ENCODE peak calls at places on chromosome 9, in four cellular contexts. G, R, I and N are unnamed samples.

GRCh38 chr9:4902135-4902475 is 83.0 kb upstream of the JAK2 start:
- DNase-seq in R (no peak), I (peak), G (no peak), N (no peak)

GRCh38 chr9:34197756-34198711 is 19.2 kb downstream of the UBAP1 start:
- DNase-seq in R (no peak), G (no peak), I (peak), N (no peak)

GRCh38 chr9:534886-535285 is 306.6 kb upstream of the DMRT1 start:
- DNase-seq in G (no peak), R (peak), I (no peak), N (peak)

GRCh38 chr9:76866689-76867088 is 39.2 kb downstream of the PRUNE2 start:
- DNase-seq in R (no peak), I (no peak), G (no peak), N (no peak)

GRCh38 chr9:96156578-96156977 is 145.4 kb downstream of the HSD17B3 start:
- DNase-seq in I (no peak), G (no peak), R (no peak), N (no peak)

GRCh38 chr9:82148849-82149544 is 160.4 kb downstream of the SPATA31D1 start:
- DNase-seq in R (no peak), G (no peak), I (no peak), N (no peak)

GRCh38 chr9:107624216-107624948 is 134.8 kb upstream of the KLF4 start:
- DNase-seq in R (no peak), G (no peak), I (no peak), N (no peak)

GRCh38 chr9:26974927-26975326 is 18.7 kb downstream of the IFT74 start:
- DNase-seq in G (no peak), R (no peak), I (no peak), N (no peak)

GRCh38 chr9:85743290-85744128 is 1.8 kb upstream of the AGTPBP1 start:
- DNase-seq in R (no peak), I (peak), G (peak), N (no peak)

GRCh38 chr9:133707761-133708122 is 30.4 kb downstream of the SARDH start:
- DNase-seq in R (no peak), G (no peak), I (peak), N (no peak)

GRCh38 chr9:12934515-12935301 is 159.9 kb downstream of the LURAP1L start:
- DNase-seq in I (no peak), G (no peak), R (no peak), N (no peak)

DNA sequence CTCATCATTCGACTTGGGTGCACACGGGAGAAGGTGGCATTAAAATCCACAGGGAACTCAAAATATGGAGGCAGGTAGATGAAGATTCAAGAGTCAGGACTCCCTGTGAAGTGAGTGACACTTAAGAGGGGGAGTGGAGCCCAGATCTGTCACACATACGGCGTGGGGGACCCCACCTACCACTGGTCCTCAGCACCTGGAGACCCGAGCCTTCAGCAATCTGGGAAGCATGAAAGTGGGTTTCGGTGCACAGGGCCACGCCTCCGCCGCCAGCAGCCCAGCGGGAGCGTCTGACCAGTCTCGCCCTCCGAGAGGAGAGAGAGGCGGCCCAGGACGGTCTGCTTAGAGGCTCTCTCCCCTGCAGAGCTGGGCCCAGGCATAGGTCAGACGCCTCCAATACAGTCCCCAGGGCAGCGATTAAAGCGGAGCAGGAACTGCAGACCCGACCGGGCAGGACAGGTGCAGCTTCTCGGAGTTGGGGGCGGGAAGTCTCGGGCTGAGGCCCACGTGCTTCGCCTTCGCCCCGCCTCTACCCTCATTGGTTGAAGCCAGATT is 639 bp upstream of the SLC2A8 start:
- DNase-seq in G (no peak), I (no peak), R (no peak), N (no peak)
- TF ChIP-seq POLR2AphosphoS5 in G (no peak), I (no peak), R (no peak), N (no peak)

GRCh38 chr9:121599186-121599871 is 52.1 kb upstream of the DAB2IP start:
- DNase-seq in G (peak), I (no peak), R (peak), N (peak)

GRCh38 chr9:121599872-121600585 is 51.4 kb upstream of the DAB2IP start:
- DNase-seq in R (peak), I (no peak), G (no peak), N (peak)

GRCh38 chr9:121596515-121596914 is 54.9 kb upstream of the DAB2IP start:
- DNase-seq in G (no peak), R (no peak), I (no peak), N (no peak)

GRCh38 chr9:121597693-121598166 is 53.7 kb upstream of the DAB2IP start:
- DNase-seq in R (no peak), I (no peak), G (no peak), N (no peak)

DNA sequence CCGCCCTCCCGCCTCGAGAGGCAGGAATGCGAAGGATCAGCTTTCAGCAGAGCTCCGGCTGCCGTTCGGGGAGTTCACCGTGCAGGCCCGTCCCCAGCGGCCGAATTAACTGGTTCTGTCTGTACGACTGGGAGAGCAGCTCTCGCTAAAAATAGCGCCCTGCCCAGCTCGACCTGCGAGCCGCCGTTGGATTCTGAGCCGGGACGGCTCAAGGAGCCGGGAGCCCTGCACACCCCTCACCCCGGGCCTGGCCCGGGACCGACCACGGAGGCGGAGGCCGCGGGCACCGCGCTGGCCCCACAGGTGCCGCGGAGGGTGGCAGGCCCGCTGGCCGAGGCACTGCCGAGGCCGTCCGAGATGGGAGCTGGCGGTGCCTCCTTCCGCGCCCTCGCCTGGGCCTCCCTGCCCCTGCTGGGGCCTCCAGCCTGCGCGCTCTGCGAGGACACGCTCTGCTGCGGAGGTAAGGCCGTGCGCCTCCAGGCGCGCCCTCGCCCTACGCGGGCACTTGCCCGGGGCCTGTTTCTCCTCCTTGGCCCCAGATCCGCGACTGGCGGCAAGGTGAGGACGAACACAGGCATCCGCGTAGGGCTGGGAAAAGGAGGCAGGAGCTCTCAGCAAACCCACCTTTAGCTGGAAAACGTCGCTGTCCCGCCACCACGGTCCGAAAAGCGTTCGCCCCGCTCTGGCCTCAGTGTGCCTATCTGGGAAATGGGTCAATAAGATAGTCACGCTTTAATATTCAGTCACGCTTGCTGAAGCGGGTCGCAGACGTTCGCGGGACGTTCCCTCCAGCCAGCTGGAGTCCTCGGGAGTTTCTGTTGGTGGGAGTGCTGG is 53.0 kb upstream of the DAB2IP start:
- DNase-seq in I (no peak), R (peak), G (peak), N (peak)
- TF ChIP-seq CTCF in I (no peak), R (peak), G (no peak), N (peak)

GRCh38 chr9:89606567-89607311 is 1.9 kb downstream of the GADD45G start:
- DNase-seq in G (no peak), R (peak), I (no peak), N (peak)
- H3K4me3 ChIP-seq in G (peak), R (peak), I (peak), N (peak)

GRCh38 chr9:127808347-127809001 is 5.8 kb downstream of the FPGS start:
- DNase-seq in G (no peak), R (no peak), I (no peak), N (no peak)

GRCh38 chr9:127810378-127811187 is 7.9 kb downstream of the FPGS start:
- DNase-seq in R (no peak), I (no peak), G (no peak), N (no peak)

GRCh38 chr9:127812009-127812408 is 9.3 kb downstream of the FPGS start:
- DNase-seq in G (no peak), R (no peak), I (no peak), N (no peak)

GRCh38 chr9:127809002-127809561 is 6.4 kb downstream of the FPGS start:
- DNase-seq in I (no peak), G (no peak), R (no peak), N (no peak)

GRCh38 chr9:127809562-127810377 is 7.1 kb downstream of the FPGS start:
- DNase-seq in R (no peak), G (no peak), I (no peak), N (no peak)
- TF ChIP-seq POLR2AphosphoS5 in R (no peak), G (no peak), I (no peak), N (no peak)

DNA sequence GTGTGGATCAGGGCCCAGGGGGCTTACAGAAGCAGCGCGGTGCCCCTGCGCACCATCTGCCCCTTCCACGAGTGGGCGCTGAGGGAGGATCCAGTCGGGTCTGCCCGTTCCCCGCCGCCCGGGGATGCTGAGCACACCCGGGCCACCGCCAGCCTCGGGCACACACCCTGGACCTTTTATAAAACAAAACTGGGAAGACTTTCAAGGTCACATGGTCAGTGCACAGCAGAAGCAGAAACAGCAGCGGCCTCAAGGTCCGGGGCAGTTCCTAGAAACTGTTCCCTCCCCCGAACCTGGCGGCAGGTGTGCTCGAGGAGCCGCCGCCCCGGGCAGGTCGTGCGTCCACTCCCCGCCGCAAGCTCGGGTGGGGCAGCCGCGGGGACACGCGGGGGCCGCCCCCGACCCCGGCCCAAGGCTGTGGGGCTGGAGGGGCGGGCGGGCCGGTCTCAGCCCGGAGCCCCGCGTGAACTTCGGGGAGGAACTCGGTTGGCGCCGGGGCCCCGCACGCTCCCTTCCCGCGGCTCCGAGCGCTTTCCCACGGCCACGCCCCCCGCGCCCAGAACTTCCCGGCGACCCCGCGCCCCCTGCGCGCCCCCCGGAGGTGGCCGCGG is 619 bp upstream of the PPP1R26 start:
- DNase-seq in I (peak), R (peak), G (no peak), N (peak)
- TF ChIP-seq CTCF in I (no peak), R (no peak), G (no peak), N (peak)

GRCh38 chr9:111572945-111573604 is 26.4 kb downstream of the PTGR1 start:
- DNase-seq in R (no peak), G (no peak), I (no peak), N (no peak)
- H3K4me3 ChIP-seq in R (no peak), G (no peak), I (no peak), N (no peak)

DNA sequence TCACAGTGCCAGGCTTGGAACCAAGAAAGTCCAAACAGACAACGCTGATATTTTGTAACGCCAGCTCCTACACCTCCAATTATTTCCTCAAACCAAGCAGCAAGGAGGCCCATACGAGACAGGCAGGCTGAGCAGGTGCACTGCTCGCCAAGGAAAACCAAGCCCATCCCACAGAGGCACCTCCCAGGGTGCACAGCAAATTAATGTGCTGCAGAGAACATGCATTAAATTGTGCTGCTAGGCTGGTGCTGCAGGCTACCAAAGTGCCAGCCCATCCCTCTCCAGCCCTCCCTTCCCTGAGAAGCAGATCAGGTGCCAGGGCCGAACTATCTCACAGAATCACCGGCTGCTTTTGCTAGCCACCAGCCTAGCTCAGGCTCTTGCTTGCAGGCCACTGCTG is 137.8 kb downstream of the PAX5 start:
- DNase-seq in I (no peak), G (no peak), R (no peak), N (no peak)
- TF ChIP-seq POLR2AphosphoS5 in I (no peak), G (no peak), R (no peak), N (no peak)

DNA sequence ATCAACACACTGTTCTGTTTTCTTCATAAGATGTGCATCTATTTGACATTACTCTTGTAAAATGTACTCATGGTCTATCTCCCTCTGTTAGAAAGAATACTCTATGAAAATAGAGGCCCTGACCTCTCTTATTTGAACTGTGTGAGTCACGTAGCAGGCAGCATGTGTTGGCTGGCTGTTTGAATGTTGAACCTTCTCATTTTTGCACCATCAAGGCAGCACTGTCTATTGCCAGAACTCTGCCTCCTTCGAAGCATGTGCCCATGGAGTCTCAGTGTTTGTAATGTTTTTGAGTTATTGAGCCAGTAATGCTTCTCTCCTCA is 144.4 kb downstream of the ALDH1A1 start:
- DNase-seq in R (no peak), I (no peak), G (no peak), N (no peak)
- TF ChIP-seq CTCF in R (no peak), I (no peak), G (no peak), N (no peak)

GRCh38 chr9:114386361-114386885 is 1.4 kb downstream of the AKNA start:
- DNase-seq in I (peak), R (no peak), G (no peak), N (no peak)
- H3K4me3 ChIP-seq in I (peak), R (peak), G (no peak), N (peak)